ENCODE peak calls at places on chromosomes 11 and 22, in nine cellular contexts. B is neural progenitor cell, K is lower lobe of right lung, N is dorsolateral prefrontal cortex, C is retinal pigment epithelial cell, Z is OCI-LY7, R is heart left ventricle, W is uterus, Q is fibroblast of villous mesenchyme. G is an unnamed sample.

GRCh38 chr11:86180860-86181259 is 63.7 kb upstream of the EED start:
- DNase-seq in B (no peak), K (no peak), N (no peak), C (no peak), Z (no peak), R (no peak), W (no peak), Q (no peak), G (no peak)

GRCh38 chr11:61173456-61173855 is 12.2 kb upstream of the VPS37C start:
- DNase-seq in B (no peak), K (no peak), N (no peak), C (no peak), Z (peak), R (no peak), W (no peak), Q (peak), G (no peak)

GRCh38 chr11:19869466-19869865 is 156.8 kb downstream of the NAV2 start:
- DNase-seq in B (no peak), K (no peak), N (no peak), C (no peak), Z (no peak), R (no peak), W (no peak), Q (no peak), G (no peak)

GRCh38 chr22:17922925-17923898 is 101.1 kb downstream of the MICAL3 start:
- DNase-seq in B (no peak), K (no peak), N (no peak), C (peak), Z (no peak), R (no peak), W (peak), Q (peak), G (peak)

GRCh38 chr11:117822031-117822521 is 2.5 kb downstream of the FXYD2 start:
- DNase-seq in B (peak), K (no peak), N (peak), C (no peak), Z (peak), R (peak), W (no peak), Q (no peak), G (no peak)

GRCh38 chr11:7793233-7793632 is 3.5 kb downstream of the OR5P2 start:
- DNase-seq in B (no peak), K (no peak), N (no peak), C (no peak), Z (no peak), R (no peak), W (no peak), Q (no peak), G (no peak)

GRCh38 chr11:92932023-92932422 is 37.4 kb upstream of the MTNR1B start:
- DNase-seq in B (no peak), K (no peak), N (no peak), C (peak), Z (no peak), R (no peak), W (no peak), Q (no peak), G (no peak)

GRCh38 chr11:120578591-120579154 is 67.1 kb downstream of the GRIK4 start:
- DNase-seq in B (no peak), K (peak), N (no peak), C (no peak), Z (no peak), R (no peak), W (no peak), Q (no peak), G (no peak)

GRCh38 chr11:1153951-1154487 is 3.7 kb upstream of the MUC5AC start:
- DNase-seq in B (no peak), K (peak), N (no peak), C (peak), Z (no peak), R (peak), W (peak), Q (peak), G (peak)

GRCh38 chr11:109696191-109696897 is 274.4 kb downstream of the C11orf87 start:
- DNase-seq in B (no peak), K (no peak), N (no peak), C (no peak), Z (no peak), R (no peak), W (no peak), Q (no peak), G (no peak)

GRCh38 chr11:5362017-5362625 is 10.8 kb downstream of the OR51B6 start:
- DNase-seq in B (no peak), K (no peak), N (no peak), C (no peak), Z (no peak), R (no peak), W (no peak), Q (no peak), G (no peak)

GRCh38 chr11:3162410-3163240 is 2.5 kb downstream of the OSBPL5 start:
- DNase-seq in B (no peak), K (peak), N (no peak), C (no peak), Z (no peak), R (no peak), W (peak), Q (no peak), G (no peak)

GRCh38 chr11:112977620-112978212 is 16.5 kb downstream of the NCAM1 start:
- DNase-seq in B (peak), K (no peak), N (peak), C (no peak), Z (no peak), R (no peak), W (peak), Q (peak), G (no peak)

GRCh38 chr11:115607621-115608191 is 103.5 kb upstream of the CADM1 start:
- DNase-seq in B (peak), K (no peak), N (no peak), C (peak), Z (no peak), R (no peak), W (no peak), Q (peak), G (no peak)

GRCh38 chr11:75667268-75667830 is 1.5 kb downstream of the MAP6 start:
- DNase-seq in B (peak), K (peak), N (peak), C (no peak), Z (no peak), R (no peak), W (no peak), Q (no peak), G (no peak)

GRCh38 chr22:45863981-45864751 is 112.8 kb downstream of the WNT7B start:
- DNase-seq in B (peak), K (peak), N (peak), C (no peak), Z (peak), R (peak), W (no peak), Q (peak), G (no peak)

GRCh38 chr11:95566151-95566670 is 223.4 kb downstream of the FAM76B start:
- DNase-seq in B (no peak), K (no peak), N (no peak), C (peak), Z (no peak), R (no peak), W (no peak), Q (peak), G (peak)

GRCh38 chr11:118241191-118242098 is 10.7 kb downstream of the MPZL3 start:
- DNase-seq in B (no peak), K (peak), N (no peak), C (no peak), Z (no peak), R (no peak), W (peak), Q (no peak), G (no peak)

GRCh38 chr11:76604081-76604601 is 66.4 kb downstream of the LRRC32 start:
- DNase-seq in B (no peak), K (no peak), N (peak), C (no peak), Z (no peak), R (peak), W (no peak), Q (no peak), G (no peak)

GRCh38 chr11:21472256-21472655 is 720.6 kb upstream of the ANO5 start:
- DNase-seq in B (no peak), K (no peak), N (no peak), C (peak), Z (no peak), R (no peak), W (no peak), Q (no peak), G (no peak)

GRCh38 chr11:21475276-21475675 is 717.6 kb upstream of the ANO5 start:
- DNase-seq in B (peak), K (no peak), N (no peak), C (no peak), Z (no peak), R (no peak), W (no peak), Q (no peak), G (no peak)

GRCh38 chr11:21474529-21474928 is 718.4 kb upstream of the ANO5 start:
- DNase-seq in B (no peak), K (no peak), N (no peak), C (no peak), Z (no peak), R (no peak), W (no peak), Q (no peak), G (no peak)

GRCh38 chr11:21476588-21476987 is 716.3 kb upstream of the ANO5 start:
- DNase-seq in B (no peak), K (no peak), N (no peak), C (no peak), Z (no peak), R (no peak), W (no peak), Q (no peak), G (no peak)
- H3K4me3 ChIP-seq in B (no peak), K (no peak), N (no peak), C (no peak), Z (no peak), R (no peak), W (no peak), Q (no peak), G (no peak)

GRCh38 chr11:62786318-62787004 is 741 bp upstream of the TMEM179B start:
- DNase-seq in B (peak), K (peak), N (peak), C (peak), Z (peak), R (peak), W (peak), Q (peak), G (no peak)

GRCh38 chr11:62789576-62789975 is 2.2 kb downstream of the TMEM223 start:
- DNase-seq in B (no peak), K (no peak), N (no peak), C (no peak), Z (no peak), R (no peak), W (no peak), Q (no peak), G (no peak)

GRCh38 chr11:62788991-62789390 is 1.8 kb downstream of the TMEM179B start:
- DNase-seq in B (no peak), K (no peak), N (no peak), C (no peak), Z (no peak), R (no peak), W (no peak), Q (no peak), G (no peak)

GRCh38 chr11:62791501-62792192 is at the start of gene TMEM223:
- DNase-seq in B (peak), K (peak), N (peak), C (peak), Z (peak), R (peak), W (peak), Q (peak), G (no peak)

DNA sequence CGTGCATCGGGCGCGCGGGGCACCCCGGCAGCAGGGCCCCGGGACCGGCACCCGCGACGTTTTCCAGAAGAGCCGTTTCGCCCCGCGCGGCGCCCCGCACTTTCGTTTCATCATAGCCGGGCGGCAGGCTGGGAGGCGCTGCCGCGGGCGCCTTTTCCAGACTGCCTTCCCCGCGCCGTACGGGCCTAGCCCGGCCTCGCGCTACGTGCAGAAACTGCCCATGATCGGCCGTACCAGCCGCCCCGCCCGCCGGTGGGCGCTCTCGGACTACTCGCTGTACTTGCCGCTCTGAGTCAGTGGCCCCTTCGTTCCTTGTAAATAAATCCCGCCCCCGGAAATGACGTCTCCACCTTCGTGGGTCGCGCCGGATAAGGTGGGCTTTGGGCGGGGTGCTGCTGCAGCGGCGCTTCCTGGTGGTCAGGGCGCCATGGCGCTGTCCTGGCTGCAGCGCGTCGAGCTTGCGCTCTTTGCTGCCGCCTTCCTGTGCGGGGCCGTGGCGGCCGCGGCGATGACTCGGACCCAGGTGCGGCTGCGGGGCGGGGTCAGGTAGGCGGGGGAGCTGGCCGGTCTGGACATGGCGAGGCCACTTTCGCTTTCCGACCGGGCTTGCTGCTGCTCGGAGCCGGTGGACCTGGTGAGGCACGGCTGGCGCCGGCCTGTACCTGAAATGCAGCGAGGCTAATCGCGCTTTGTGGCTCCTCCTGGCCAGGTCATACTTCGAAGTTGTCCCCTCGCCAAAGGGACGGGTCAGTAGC is at the start of gene TMEM179B:
- DNase-seq in B (peak), K (peak), N (peak), C (peak), Z (peak), R (peak), W (peak), Q (peak), G (peak)
- TF ChIP-seq CTCF in B (peak), K (peak), N (no peak), C (peak), Z (peak), R (no peak), W (peak), Q (peak), G (peak)

DNA sequence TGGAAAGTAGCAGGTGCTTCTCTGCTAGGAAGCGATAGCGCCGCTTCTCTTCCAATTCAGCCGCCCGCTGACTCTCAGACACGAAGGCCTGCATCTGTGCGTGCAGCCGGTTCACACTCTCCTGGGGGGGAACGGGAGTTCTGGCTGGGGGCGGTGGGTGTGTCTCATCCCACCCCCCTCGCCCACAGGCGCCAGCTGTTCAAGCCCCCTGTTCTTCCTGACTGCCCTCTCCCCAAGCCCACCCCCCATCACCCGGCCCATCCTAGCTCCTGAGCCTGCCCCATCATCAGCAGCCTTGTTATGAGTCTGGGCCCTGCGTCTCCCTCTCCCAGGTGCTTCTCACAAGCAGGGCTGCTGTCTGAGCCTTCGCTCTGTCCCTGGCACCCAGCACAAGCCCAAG is 13.1 kb upstream of the SLC16A8 start:
- DNase-seq in B (peak), K (no peak), N (no peak), C (no peak), Z (no peak), R (no peak), W (no peak), Q (no peak), G (no peak)
- H3K4me3 ChIP-seq in B (peak), K (no peak), N (no peak), C (no peak), Z (no peak), R (no peak), W (no peak), Q (no peak), G (no peak)

DNA sequence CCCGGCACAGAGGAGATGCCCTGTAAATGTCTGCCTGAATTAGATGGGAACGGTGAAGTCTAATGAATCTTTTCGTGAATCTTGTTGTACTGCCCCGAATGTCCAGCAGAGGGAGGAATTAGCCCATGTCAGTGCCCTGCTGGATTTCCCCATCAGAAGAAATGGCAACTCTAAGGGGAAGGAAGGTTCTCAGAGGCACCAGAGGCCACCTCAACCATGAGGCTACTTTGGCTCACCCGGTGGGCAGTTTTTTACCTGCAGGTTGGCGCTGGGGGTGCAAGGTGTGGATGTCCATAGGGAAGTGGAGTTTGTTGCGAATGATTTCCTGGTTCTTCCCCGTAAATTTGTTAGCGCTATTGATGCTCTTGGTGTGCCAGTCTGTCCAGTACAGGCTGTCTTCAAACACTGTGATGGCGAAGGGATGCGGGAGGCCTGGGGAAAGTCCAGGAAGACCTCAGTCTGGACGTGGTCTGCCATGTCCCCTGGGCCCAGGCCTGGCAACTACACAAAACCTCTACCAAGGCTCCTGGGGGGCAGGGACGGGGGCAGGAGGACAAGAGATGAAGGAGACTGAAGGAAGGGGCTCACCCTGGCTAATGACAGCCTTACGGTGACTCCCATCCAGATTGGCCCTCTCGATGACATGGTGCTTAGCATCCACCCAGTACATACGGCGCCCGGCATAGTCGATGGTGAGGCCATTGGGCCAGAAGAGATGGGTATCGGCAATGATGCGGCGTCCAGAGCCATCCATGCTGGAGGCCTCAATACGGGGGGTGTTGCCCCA is 28.5 kb downstream of the LRP4 start:
- DNase-seq in B (peak), K (no peak), N (peak), C (peak), Z (peak), R (no peak), W (peak), Q (peak), G (peak)
- TF ChIP-seq CTCF in B (peak), K (peak), N (peak), C (peak), Z (peak), R (peak), W (peak), Q (peak), G (peak)

DNA sequence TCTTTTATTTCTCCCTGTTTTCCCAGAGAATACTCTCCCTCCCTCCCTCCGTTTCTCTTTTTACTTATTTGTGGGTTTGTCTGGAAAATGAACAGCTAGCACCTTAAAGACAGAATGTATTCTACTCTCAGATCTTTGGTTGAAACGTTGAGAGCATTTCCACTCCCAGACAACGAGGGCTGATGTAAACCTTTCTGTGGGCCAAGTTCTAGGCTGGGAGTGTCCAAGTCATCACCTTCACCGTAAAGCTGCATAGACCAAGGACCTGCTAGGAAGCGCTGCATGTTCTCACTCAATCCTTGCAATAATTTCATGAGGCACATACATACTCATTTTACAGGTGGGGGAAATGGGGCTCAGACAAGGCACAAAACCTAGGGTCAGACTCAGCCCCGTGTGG is 32.4 kb downstream of the MYH9 start:
- DNase-seq in B (no peak), K (no peak), N (no peak), C (no peak), Z (no peak), R (no peak), W (no peak), Q (peak), G (no peak)
- H3K4me3 ChIP-seq in B (no peak), K (peak), N (no peak), C (no peak), Z (peak), R (no peak), W (no peak), Q (peak), G (no peak)

G was measured in AG04449.